ENCODE peak calls at places on chromosomes 7 and 10, in nine cellular contexts. E is sigmoid colon, D is ovary, G is heart left ventricle, L is vagina, R is Peyer's patch, W is A549, H is tibial nerve, O is suprapubic skin. X is an unnamed sample.
A peak's percentile ranks its signal among the peaks of the same experiment; 100 is the strongest.

GRCh38 chr7:17315974-17316373 is 17.5 kb downstream of the AHR start:
- DNase-seq in W (no peak), D (no peak), R (no peak), E (no peak), H (no peak), L (no peak), O (no peak), G (no peak), X (no peak)

GRCh38 chr10:121131014-121131413 is 279.9 kb downstream of the WDR11 start:
- DNase-seq in H (no peak), O (no peak), L (no peak), G (no peak), W (no peak), R (no peak), E (no peak), D (no peak), X (no peak)

GRCh38 chr10:43407148-43407575 is 1.8 kb downstream of the HNRNPF start:
- DNase-seq in L (no peak), D (peak; percentile 71), O (peak; percentile 82), H (peak; percentile 22), R (peak; percentile 75), G (peak; percentile 81), W (peak; percentile 31), E (peak; percentile 74), X (peak; percentile 53)

GRCh38 chr10:71302874-71303568 is 16.0 kb upstream of the SLC29A3 start:
- DNase-seq in D (no peak), W (peak; percentile 73), H (peak; percentile 33), L (no peak), G (no peak), R (no peak), O (no peak), E (no peak), X (no peak)

GRCh38 chr10:114767589-114768393 is 53.8 kb upstream of the FHIP2A start:
- DNase-seq in L (no peak), H (no peak), O (no peak), W (no peak), D (peak; percentile 34), R (peak; percentile 68), G (peak; percentile 68), E (no peak), X (peak; percentile 39)

GRCh38 chr7:71350680-71351079 is 218.7 kb downstream of the GALNT17 start:
- DNase-seq in D (peak; percentile 0), O (no peak), H (no peak), R (no peak), E (no peak), L (no peak), W (no peak), G (no peak), X (no peak)

GRCh38 chr10:52782554-52782953 is 10.0 kb upstream of the MBL2 start:
- DNase-seq in O (no peak), G (no peak), D (no peak), W (no peak), H (no peak), L (no peak), R (no peak), E (no peak), X (no peak)

GRCh38 chr7:155576416-155576815 is 30.1 kb upstream of the CNPY1 start:
- DNase-seq in D (no peak), R (no peak), L (no peak), E (peak; percentile 43), O (peak; percentile 33), G (peak; percentile 23), H (no peak), W (no peak), X (no peak)

GRCh38 chr7:5408777-5409176 is 14.9 kb downstream of the TNRC18 start:
- DNase-seq in O (no peak), H (no peak), R (no peak), D (no peak), G (no peak), E (no peak), W (no peak), L (no peak), X (no peak)

GRCh38 chr10:75234017-75234682 is 1.6 kb downstream of the COMTD1 start:
- DNase-seq in H (peak; percentile 82), L (no peak), G (peak; percentile 97), D (peak; percentile 93), W (peak; percentile 95), E (peak; percentile 96), O (peak; percentile 98), R (peak; percentile 99), X (peak; percentile 96)
- TF ChIP-seq POLR2A in H (no peak), L (no peak), G (no peak), D (no peak), W (peak; percentile 42), E (no peak), O (no peak), R (no peak), X (no peak)

GRCh38 chr7:151389768-151390593 is 19.9 kb downstream of the WDR86 start:
- DNase-seq in D (no peak), G (peak; percentile 36), R (no peak), L (no peak), W (no peak), H (no peak), E (no peak), O (no peak), X (no peak)

GRCh38 chr7:151388007-151388297 is 21.9 kb downstream of the WDR86 start:
- DNase-seq in L (no peak), R (no peak), D (no peak), E (no peak), O (no peak), G (peak; percentile 57), H (no peak), W (no peak), X (no peak)

GRCh38 chr7:151390594-151391357 is 19.1 kb downstream of the WDR86 start:
- DNase-seq in G (no peak), O (no peak), W (no peak), R (no peak), H (no peak), E (no peak), L (no peak), D (no peak), X (no peak)

GRCh38 chr7:151388430-151388829 is 21.4 kb downstream of the WDR86 start:
- DNase-seq in O (no peak), G (peak; percentile 30), L (no peak), W (no peak), H (no peak), D (no peak), R (no peak), E (no peak), X (no peak)

GRCh38 chr7:151389096-151389767 is 20.6 kb downstream of the WDR86 start:
- DNase-seq in L (no peak), R (no peak), H (no peak), D (no peak), O (no peak), G (peak; percentile 25), E (no peak), W (no peak), X (no peak)
- H3K4me1 ChIP-seq in L (peaks cover 17% of the 10 kb centered on the region), R (no peaks in the 10 kb centered on the region), H (no peaks in the 10 kb centered on the region), D (no peaks in the 10 kb centered on the region), O (no peaks in the 10 kb centered on the region), G (no peaks in the 10 kb centered on the region), E (no peaks in the 10 kb centered on the region), W (peaks cover 6% of the 10 kb centered on the region), X (peaks cover 8% of the 10 kb centered on the region)

GRCh38 chr7:47581821-47582747 is at the start of gene TNS3:
- DNase-seq in D (peak; percentile 63), O (no peak), L (no peak), H (no peak), G (peak; percentile 79), E (no peak), R (peak; percentile 67), W (peak; percentile 72), X (peak; percentile 45)
- TF ChIP-seq POLR2A in D (no peak), O (no peak), L (no peak), H (peak; percentile 21), G (no peak), E (no peak), R (peak; percentile 70), W (peak; percentile 21), X (no peak)

DNA sequence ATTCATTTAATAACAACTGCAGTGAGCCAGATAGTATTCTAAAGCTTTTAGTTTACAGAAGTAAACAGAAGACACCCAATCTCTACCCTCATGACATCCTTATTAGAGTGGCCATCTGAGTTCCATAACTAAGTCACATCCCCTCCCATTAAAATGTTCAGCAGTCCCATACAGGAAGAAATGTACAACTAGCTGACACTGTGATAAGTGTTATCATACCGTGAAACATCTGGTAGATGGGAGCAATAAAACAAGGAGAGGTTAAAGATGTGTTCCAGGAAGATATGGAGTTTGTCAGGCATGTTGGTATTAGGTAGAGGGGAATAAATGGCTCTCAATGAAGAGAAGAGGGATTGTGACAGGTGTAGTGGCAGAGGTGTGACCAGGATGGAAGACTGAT is 60.5 kb upstream of the CAV2 start:
- DNase-seq in O (no peak), L (no peak), G (no peak), W (no peak), R (no peak), E (no peak), D (no peak), H (no peak), X (no peak)
- H3K4me1 ChIP-seq in O (peaks cover 23% of the 10 kb centered on the region), L (peaks cover 15% of the 10 kb centered on the region), G (peaks cover 48% of the 10 kb centered on the region), W (peaks cover 60% of the 10 kb centered on the region), R (no peaks in the 10 kb centered on the region), E (peaks cover 12% of the 10 kb centered on the region), D (no peaks in the 10 kb centered on the region), H (no peaks in the 10 kb centered on the region), X (peaks cover 5% of the 10 kb centered on the region)

DNA sequence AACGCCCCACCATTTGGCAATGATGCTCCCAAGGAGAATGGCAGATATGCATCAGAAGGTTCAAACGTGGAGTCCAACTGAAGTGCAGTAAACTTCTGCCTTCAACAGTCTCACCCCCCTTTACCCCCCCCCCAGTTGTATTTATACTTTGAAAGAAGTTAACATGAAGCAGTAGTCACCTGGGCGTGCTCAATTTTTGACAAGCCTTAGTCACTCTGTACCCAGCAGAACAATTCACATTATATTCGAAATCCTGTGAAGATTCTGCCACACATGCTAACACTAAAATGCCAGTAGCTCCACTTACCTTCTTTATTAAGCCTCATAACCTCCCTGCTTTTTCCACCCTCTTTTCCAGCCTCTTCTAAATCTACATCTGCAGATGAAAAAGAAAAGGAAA is 894 bp downstream of the ATXN7L1 start:
- DNase-seq in H (no peak), D (no peak), O (no peak), G (no peak), R (no peak), E (no peak), L (no peak), W (no peak), X (no peak)
- TF ChIP-seq POLR2A in H (no peak), D (no peak), O (no peak), G (no peak), R (no peak), E (no peak), L (no peak), W (no peak), X (no peak)

X was measured in testis.